ENCODE peak calls at places on chromosomes 7 and 10, in seven cellular contexts. One of them, this sample, is unnamed.

GRCh38 chr7:104642551-104642950 is 314.1 kb downstream of the LHFPL3 start:
- DNase-seq in nucleus accumbens: no peak
- DNase-seq in NCI-H2081: no peak
- DNase-seq in stimulated activated naive B cell treated with anti-CD40 and anti-IgM and Interleukin-4, amounts not matched to agents 10 μg/mL and 1 μg/mL and 100 μg/mL, for 72 hours: no peak
- DNase-seq in smooth muscle cell of the brain vasculature: no peak
- DNase-seq in stimulated activated CD4-positive, alpha-beta T cell treated with anti-CD3 and anti-CD28 coated beads, Interleukin-15, amount 100 ng/mL, for 24 hours: no peak
- DNase-seq in ascending aorta: no peak
- DNase-seq in this sample: no peak

GRCh38 chr7:96645084-96645483 is 64.6 kb downstream of the SEM1 start:
- DNase-seq in stimulated activated CD4-positive, alpha-beta T cell treated with anti-CD3 and anti-CD28 coated beads, Interleukin-15, amount 100 ng/mL, for 24 hours: no peak
- DNase-seq in nucleus accumbens: no peak
- DNase-seq in ascending aorta: no peak
- DNase-seq in smooth muscle cell of the brain vasculature: no peak
- DNase-seq in NCI-H2081: no peak
- DNase-seq in stimulated activated naive B cell treated with anti-CD40 and anti-IgM and Interleukin-4, amounts not matched to agents 10 μg/mL and 1 μg/mL and 100 μg/mL, for 72 hours: no peak
- DNase-seq in this sample: no peak

GRCh38 chr7:96329189-96329588 is 7.3 kb upstream of the SLC25A13 start:
- DNase-seq in stimulated activated CD4-positive, alpha-beta T cell treated with anti-CD3 and anti-CD28 coated beads, Interleukin-15, amount 100 ng/mL, for 24 hours: no peak
- DNase-seq in smooth muscle cell of the brain vasculature: no peak
- DNase-seq in ascending aorta: no peak
- DNase-seq in NCI-H2081: peak
- DNase-seq in stimulated activated naive B cell treated with anti-CD40 and anti-IgM and Interleukin-4, amounts not matched to agents 10 μg/mL and 1 μg/mL and 100 μg/mL, for 72 hours: no peak
- DNase-seq in nucleus accumbens: no peak
- DNase-seq in this sample: no peak

GRCh38 chr7:74027683-74028320 is at the start of gene ELN:
- DNase-seq in stimulated activated CD4-positive, alpha-beta T cell treated with anti-CD3 and anti-CD28 coated beads, Interleukin-15, amount 100 ng/mL, for 24 hours: no peak
- DNase-seq in ascending aorta: peak
- DNase-seq in smooth muscle cell of the brain vasculature: no peak
- DNase-seq in nucleus accumbens: peak
- DNase-seq in NCI-H2081: no peak
- DNase-seq in stimulated activated naive B cell treated with anti-CD40 and anti-IgM and Interleukin-4, amounts not matched to agents 10 μg/mL and 1 μg/mL and 100 μg/mL, for 72 hours: no peak
- DNase-seq in this sample: no peak

GRCh38 chr7:73786588-73786987 is 16.5 kb upstream of the CLDN3 start:
- DNase-seq in stimulated activated naive B cell treated with anti-CD40 and anti-IgM and Interleukin-4, amounts not matched to agents 10 μg/mL and 1 μg/mL and 100 μg/mL, for 72 hours: no peak
- DNase-seq in stimulated activated CD4-positive, alpha-beta T cell treated with anti-CD3 and anti-CD28 coated beads, Interleukin-15, amount 100 ng/mL, for 24 hours: no peak
- DNase-seq in smooth muscle cell of the brain vasculature: no peak
- DNase-seq in NCI-H2081: no peak
- DNase-seq in ascending aorta: no peak
- DNase-seq in nucleus accumbens: no peak
- DNase-seq in this sample: no peak

GRCh38 chr7:15326044-15326644 is 235.7 kb downstream of the AGMO start:
- DNase-seq in nucleus accumbens: no peak
- DNase-seq in stimulated activated naive B cell treated with anti-CD40 and anti-IgM and Interleukin-4, amounts not matched to agents 10 μg/mL and 1 μg/mL and 100 μg/mL, for 72 hours: no peak
- DNase-seq in smooth muscle cell of the brain vasculature: no peak
- DNase-seq in ascending aorta: no peak
- DNase-seq in NCI-H2081: peak
- DNase-seq in stimulated activated CD4-positive, alpha-beta T cell treated with anti-CD3 and anti-CD28 coated beads, Interleukin-15, amount 100 ng/mL, for 24 hours: no peak
- DNase-seq in this sample: peak

GRCh38 chr7:27700501-27700900 is 37.8 kb upstream of the HIBADH start:
- DNase-seq in nucleus accumbens: no peak
- DNase-seq in stimulated activated naive B cell treated with anti-CD40 and anti-IgM and Interleukin-4, amounts not matched to agents 10 μg/mL and 1 μg/mL and 100 μg/mL, for 72 hours: no peak
- DNase-seq in ascending aorta: no peak
- DNase-seq in NCI-H2081: no peak
- DNase-seq in stimulated activated CD4-positive, alpha-beta T cell treated with anti-CD3 and anti-CD28 coated beads, Interleukin-15, amount 100 ng/mL, for 24 hours: no peak
- DNase-seq in smooth muscle cell of the brain vasculature: no peak
- DNase-seq in this sample: no peak

GRCh38 chr7:117157121-117157870 is 165.6 kb downstream of the WNT2 start:
- DNase-seq in smooth muscle cell of the brain vasculature: peak
- DNase-seq in stimulated activated naive B cell treated with anti-CD40 and anti-IgM and Interleukin-4, amounts not matched to agents 10 μg/mL and 1 μg/mL and 100 μg/mL, for 72 hours: no peak
- DNase-seq in stimulated activated CD4-positive, alpha-beta T cell treated with anti-CD3 and anti-CD28 coated beads, Interleukin-15, amount 100 ng/mL, for 24 hours: no peak
- DNase-seq in ascending aorta: no peak
- DNase-seq in NCI-H2081: no peak
- DNase-seq in nucleus accumbens: peak
- DNase-seq in this sample: peak

GRCh38 chr10:85407093-85407492 is 959.5 kb downstream of the GRID1 start:
- DNase-seq in ascending aorta: no peak
- DNase-seq in stimulated activated naive B cell treated with anti-CD40 and anti-IgM and Interleukin-4, amounts not matched to agents 10 μg/mL and 1 μg/mL and 100 μg/mL, for 72 hours: no peak
- DNase-seq in nucleus accumbens: no peak
- DNase-seq in smooth muscle cell of the brain vasculature: no peak
- DNase-seq in NCI-H2081: no peak
- DNase-seq in stimulated activated CD4-positive, alpha-beta T cell treated with anti-CD3 and anti-CD28 coated beads, Interleukin-15, amount 100 ng/mL, for 24 hours: no peak
- DNase-seq in this sample: no peak

GRCh38 chr7:127884066-127884559 is 147.1 kb downstream of the LRRC4 start:
- DNase-seq in stimulated activated naive B cell treated with anti-CD40 and anti-IgM and Interleukin-4, amounts not matched to agents 10 μg/mL and 1 μg/mL and 100 μg/mL, for 72 hours: no peak
- DNase-seq in ascending aorta: no peak
- DNase-seq in stimulated activated CD4-positive, alpha-beta T cell treated with anti-CD3 and anti-CD28 coated beads, Interleukin-15, amount 100 ng/mL, for 24 hours: no peak
- DNase-seq in nucleus accumbens: no peak
- DNase-seq in smooth muscle cell of the brain vasculature: no peak
- DNase-seq in NCI-H2081: no peak
- DNase-seq in this sample: no peak

GRCh38 chr7:27901028-27901760 is 161.2 kb downstream of the TAX1BP1 start:
- DNase-seq in nucleus accumbens: no peak
- DNase-seq in NCI-H2081: no peak
- DNase-seq in stimulated activated naive B cell treated with anti-CD40 and anti-IgM and Interleukin-4, amounts not matched to agents 10 μg/mL and 1 μg/mL and 100 μg/mL, for 72 hours: peak
- DNase-seq in ascending aorta: no peak
- DNase-seq in smooth muscle cell of the brain vasculature: no peak
- DNase-seq in stimulated activated CD4-positive, alpha-beta T cell treated with anti-CD3 and anti-CD28 coated beads, Interleukin-15, amount 100 ng/mL, for 24 hours: peak
- DNase-seq in this sample: peak

GRCh38 chr10:51029172-51029641 is 45.1 kb upstream of the PRKG1 start:
- DNase-seq in NCI-H2081: no peak
- DNase-seq in stimulated activated naive B cell treated with anti-CD40 and anti-IgM and Interleukin-4, amounts not matched to agents 10 μg/mL and 1 μg/mL and 100 μg/mL, for 72 hours: no peak
- DNase-seq in ascending aorta: no peak
- DNase-seq in smooth muscle cell of the brain vasculature: no peak
- DNase-seq in nucleus accumbens: no peak
- DNase-seq in stimulated activated CD4-positive, alpha-beta T cell treated with anti-CD3 and anti-CD28 coated beads, Interleukin-15, amount 100 ng/mL, for 24 hours: no peak
- DNase-seq in this sample: no peak

GRCh38 chr7:131538071-131538790 is 18.2 kb downstream of the PODXL start:
- DNase-seq in nucleus accumbens: no peak
- DNase-seq in stimulated activated CD4-positive, alpha-beta T cell treated with anti-CD3 and anti-CD28 coated beads, Interleukin-15, amount 100 ng/mL, for 24 hours: no peak
- DNase-seq in stimulated activated naive B cell treated with anti-CD40 and anti-IgM and Interleukin-4, amounts not matched to agents 10 μg/mL and 1 μg/mL and 100 μg/mL, for 72 hours: no peak
- DNase-seq in NCI-H2081: no peak
- DNase-seq in ascending aorta: no peak
- DNase-seq in smooth muscle cell of the brain vasculature: no peak
- DNase-seq in this sample: no peak

GRCh38 chr7:146510088-146510680 is 393.6 kb downstream of the CNTNAP2 start:
- DNase-seq in smooth muscle cell of the brain vasculature: no peak
- DNase-seq in ascending aorta: no peak
- DNase-seq in nucleus accumbens: no peak
- DNase-seq in stimulated activated naive B cell treated with anti-CD40 and anti-IgM and Interleukin-4, amounts not matched to agents 10 μg/mL and 1 μg/mL and 100 μg/mL, for 72 hours: no peak
- DNase-seq in stimulated activated CD4-positive, alpha-beta T cell treated with anti-CD3 and anti-CD28 coated beads, Interleukin-15, amount 100 ng/mL, for 24 hours: no peak
- DNase-seq in NCI-H2081: no peak
- DNase-seq in this sample: no peak

GRCh38 chr7:92888-93672 is 99.3 kb upstream of the FAM20C start:
- DNase-seq in stimulated activated CD4-positive, alpha-beta T cell treated with anti-CD3 and anti-CD28 coated beads, Interleukin-15, amount 100 ng/mL, for 24 hours: no peak
- DNase-seq in NCI-H2081: no peak
- DNase-seq in smooth muscle cell of the brain vasculature: no peak
- DNase-seq in nucleus accumbens: no peak
- DNase-seq in ascending aorta: no peak
- DNase-seq in stimulated activated naive B cell treated with anti-CD40 and anti-IgM and Interleukin-4, amounts not matched to agents 10 μg/mL and 1 μg/mL and 100 μg/mL, for 72 hours: no peak
- DNase-seq in this sample: no peak

GRCh38 chr7:99929730-99930053 is 272 bp upstream of the GJC3 start:
- DNase-seq in NCI-H2081: no peak
- DNase-seq in stimulated activated CD4-positive, alpha-beta T cell treated with anti-CD3 and anti-CD28 coated beads, Interleukin-15, amount 100 ng/mL, for 24 hours: no peak
- DNase-seq in ascending aorta: no peak
- DNase-seq in nucleus accumbens: no peak
- DNase-seq in stimulated activated naive B cell treated with anti-CD40 and anti-IgM and Interleukin-4, amounts not matched to agents 10 μg/mL and 1 μg/mL and 100 μg/mL, for 72 hours: no peak
- DNase-seq in smooth muscle cell of the brain vasculature: no peak
- DNase-seq in this sample: no peak

GRCh38 chr10:36462194-36462593 is 663.2 kb upstream of the ANKRD30A start:
- DNase-seq in ascending aorta: no peak
- DNase-seq in NCI-H2081: no peak
- DNase-seq in nucleus accumbens: no peak
- DNase-seq in stimulated activated CD4-positive, alpha-beta T cell treated with anti-CD3 and anti-CD28 coated beads, Interleukin-15, amount 100 ng/mL, for 24 hours: no peak
- DNase-seq in smooth muscle cell of the brain vasculature: no peak
- DNase-seq in stimulated activated naive B cell treated with anti-CD40 and anti-IgM and Interleukin-4, amounts not matched to agents 10 μg/mL and 1 μg/mL and 100 μg/mL, for 72 hours: no peak
- DNase-seq in this sample: peak

GRCh38 chr7:108114117-108114841 is 15.9 kb downstream of the LAMB4 start:
- DNase-seq in stimulated activated CD4-positive, alpha-beta T cell treated with anti-CD3 and anti-CD28 coated beads, Interleukin-15, amount 100 ng/mL, for 24 hours: peak
- DNase-seq in ascending aorta: no peak
- DNase-seq in stimulated activated naive B cell treated with anti-CD40 and anti-IgM and Interleukin-4, amounts not matched to agents 10 μg/mL and 1 μg/mL and 100 μg/mL, for 72 hours: peak
- DNase-seq in smooth muscle cell of the brain vasculature: no peak
- DNase-seq in NCI-H2081: peak
- DNase-seq in nucleus accumbens: no peak
- DNase-seq in this sample: peak

GRCh38 chr7:149552778-149553177 is 55.2 kb upstream of the ZNF746 start:
- DNase-seq in nucleus accumbens: no peak
- DNase-seq in stimulated activated naive B cell treated with anti-CD40 and anti-IgM and Interleukin-4, amounts not matched to agents 10 μg/mL and 1 μg/mL and 100 μg/mL, for 72 hours: no peak
- DNase-seq in NCI-H2081: no peak
- DNase-seq in smooth muscle cell of the brain vasculature: no peak
- DNase-seq in ascending aorta: no peak
- DNase-seq in stimulated activated CD4-positive, alpha-beta T cell treated with anti-CD3 and anti-CD28 coated beads, Interleukin-15, amount 100 ng/mL, for 24 hours: no peak
- DNase-seq in this sample: no peak

This sample was measured in lung microvascular endothelial cell.